ENCODE peak calls at places on chromosome 17, in six cellular contexts. One of them, this sample, is unnamed. For H3K4me1, the result is how much of the 10 kb centered on the place peaks cover.

GRCh38 chr17:44074231-44074910 is 3.8 kb downstream of the G6PC3 start:
- DNase-seq in colonic mucosa: no peak
- DNase-seq in IMR-90: peak
- DNase-seq in endodermal cell: peak
- DNase-seq in left ventricle myocardium inferior: no peak
- DNase-seq in DND-41: no peak
- DNase-seq in this sample: no peak

GRCh38 chr17:57941384-57942370 is 13.5 kb downstream of the CUEDC1 start:
- DNase-seq in colonic mucosa: no peak
- DNase-seq in IMR-90: no peak
- DNase-seq in DND-41: no peak
- DNase-seq in left ventricle myocardium inferior: no peak
- DNase-seq in endodermal cell: no peak
- DNase-seq in this sample: no peak

GRCh38 chr17:55462711-55463110 is 41.1 kb upstream of the MMD start:
- DNase-seq in IMR-90: no peak
- DNase-seq in DND-41: no peak
- DNase-seq in left ventricle myocardium inferior: no peak
- DNase-seq in colonic mucosa: no peak
- DNase-seq in endodermal cell: no peak
- DNase-seq in this sample: no peak

GRCh38 chr17:35900693-35901487 is 20.7 kb upstream of the CCL5 start:
- DNase-seq in endodermal cell: no peak
- DNase-seq in left ventricle myocardium inferior: no peak
- DNase-seq in IMR-90: no peak
- DNase-seq in colonic mucosa: no peak
- DNase-seq in DND-41: no peak
- DNase-seq in this sample: no peak

GRCh38 chr17:15782809-15783208 is 50.7 kb downstream of the TBC1D26 start:
- DNase-seq in IMR-90: no peak
- DNase-seq in endodermal cell: no peak
- DNase-seq in left ventricle myocardium inferior: peak
- DNase-seq in DND-41: no peak
- DNase-seq in colonic mucosa: peak
- DNase-seq in this sample: no peak

GRCh38 chr17:32755045-32755805 is 121.7 kb downstream of the MYO1D start:
- DNase-seq in endodermal cell: no peak
- DNase-seq in left ventricle myocardium inferior: no peak
- DNase-seq in DND-41: no peak
- DNase-seq in IMR-90: peak
- DNase-seq in colonic mucosa: no peak
- DNase-seq in this sample: peak

GRCh38 chr17:73371285-73371684 is 59.5 kb upstream of the CDC42EP4 start:
- DNase-seq in DND-41: no peak
- DNase-seq in IMR-90: peak
- DNase-seq in left ventricle myocardium inferior: no peak
- DNase-seq in colonic mucosa: no peak
- DNase-seq in endodermal cell: no peak
- DNase-seq in this sample: no peak

GRCh38 chr17:16491131-16491702 is 776 bp downstream of the LRRC75A start:
- DNase-seq in DND-41: peak
- DNase-seq in left ventricle myocardium inferior: no peak
- DNase-seq in colonic mucosa: peak
- DNase-seq in IMR-90: no peak
- DNase-seq in endodermal cell: peak
- DNase-seq in this sample: no peak

GRCh38 chr17:82380860-82381702 is 9.5 kb downstream of the UTS2R start:
- DNase-seq in endodermal cell: no peak
- DNase-seq in colonic mucosa: no peak
- DNase-seq in left ventricle myocardium inferior: no peak
- DNase-seq in IMR-90: peak
- DNase-seq in DND-41: no peak
- DNase-seq in this sample: no peak

GRCh38 chr17:60293580-60294335 is 98.2 kb downstream of the USP32 start:
- DNase-seq in endodermal cell: no peak
- DNase-seq in colonic mucosa: no peak
- DNase-seq in DND-41: no peak
- DNase-seq in left ventricle myocardium inferior: no peak
- DNase-seq in IMR-90: no peak
- DNase-seq in this sample: no peak

GRCh38 chr17:11908711-11909146 is 88.5 kb downstream of the ZNF18 start:
- DNase-seq in DND-41: no peak
- DNase-seq in IMR-90: no peak
- DNase-seq in endodermal cell: peak
- DNase-seq in colonic mucosa: no peak
- DNase-seq in left ventricle myocardium inferior: no peak
- DNase-seq in this sample: no peak

GRCh38 chr17:70375813-70376448 is 206.6 kb downstream of the KCNJ2 start:
- DNase-seq in IMR-90: no peak
- DNase-seq in left ventricle myocardium inferior: no peak
- DNase-seq in colonic mucosa: no peak
- DNase-seq in DND-41: no peak
- DNase-seq in endodermal cell: no peak
- DNase-seq in this sample: no peak

GRCh38 chr17:64998436-64999190 is 57.9 kb downstream of the GNA13 start:
- DNase-seq in DND-41: no peak
- DNase-seq in IMR-90: no peak
- DNase-seq in left ventricle myocardium inferior: no peak
- DNase-seq in colonic mucosa: no peak
- DNase-seq in endodermal cell: no peak
- DNase-seq in this sample: no peak

GRCh38 chr17:78208486-78208885 is 5.6 kb upstream of the BIRC5 start:
- DNase-seq in DND-41: no peak
- DNase-seq in left ventricle myocardium inferior: no peak
- DNase-seq in IMR-90: no peak
- DNase-seq in endodermal cell: no peak
- DNase-seq in colonic mucosa: no peak
- DNase-seq in this sample: no peak

GRCh38 chr17:28828294-28829040 is 14.1 kb downstream of the FAM222B start:
- DNase-seq in DND-41: no peak
- DNase-seq in colonic mucosa: no peak
- DNase-seq in left ventricle myocardium inferior: no peak
- DNase-seq in IMR-90: peak
- DNase-seq in endodermal cell: peak
- DNase-seq in this sample: no peak

GRCh38 chr17:59425085-59425901 is 93.8 kb downstream of the YPEL2 start:
- DNase-seq in endodermal cell: peak
- DNase-seq in left ventricle myocardium inferior: peak
- DNase-seq in colonic mucosa: no peak
- DNase-seq in IMR-90: peak
- DNase-seq in DND-41: no peak
- DNase-seq in this sample: no peak

GRCh38 chr17:74192950-74193781 is 10.3 kb upstream of the RPL38 start:
- DNase-seq in colonic mucosa: peak
- DNase-seq in left ventricle myocardium inferior: peak
- DNase-seq in IMR-90: no peak
- DNase-seq in DND-41: no peak
- DNase-seq in endodermal cell: peak
- DNase-seq in this sample: no peak

GRCh38 chr17:68383443-68384321 is 73.6 kb downstream of the WIPI1 start:
- DNase-seq in endodermal cell: peak
- DNase-seq in DND-41: peak
- DNase-seq in left ventricle myocardium inferior: no peak
- DNase-seq in colonic mucosa: no peak
- DNase-seq in IMR-90: peak
- DNase-seq in this sample: no peak

GRCh38 chr17:17752822-17753448 is 71.7 kb downstream of the RAI1 start:
- DNase-seq in left ventricle myocardium inferior: no peak
- DNase-seq in endodermal cell: peak
- DNase-seq in colonic mucosa: no peak
- DNase-seq in IMR-90: no peak
- DNase-seq in DND-41: no peak
- DNase-seq in this sample: no peak

GRCh38 chr17:54972406-54973138 is 4.0 kb downstream of the STXBP4 start:
- DNase-seq in DND-41: no peak
- DNase-seq in left ventricle myocardium inferior: no peak
- DNase-seq in endodermal cell: no peak
- DNase-seq in colonic mucosa: no peak
- DNase-seq in IMR-90: no peak
- DNase-seq in this sample: no peak

GRCh38 chr17:3867106-3867505 is 21.1 kb upstream of the NCBP3 start:
- DNase-seq in colonic mucosa: no peak
- DNase-seq in endodermal cell: no peak
- DNase-seq in IMR-90: no peak
- DNase-seq in DND-41: no peak
- DNase-seq in left ventricle myocardium inferior: no peak
- DNase-seq in this sample: no peak

GRCh38 chr17:58330997-58331814 is 2.6 kb upstream of the TSPOAP1 start:
- DNase-seq in DND-41: peak
- DNase-seq in left ventricle myocardium inferior: peak
- DNase-seq in endodermal cell: peak
- DNase-seq in colonic mucosa: peak
- DNase-seq in IMR-90: no peak
- DNase-seq in this sample: peak

GRCh38 chr17:22718689-22719088 is 1026.4 kb downstream of the KCNJ18 start:
- DNase-seq in left ventricle myocardium inferior: no peak
- DNase-seq in DND-41: no peak
- DNase-seq in endodermal cell: no peak
- DNase-seq in IMR-90: no peak
- DNase-seq in colonic mucosa: no peak
- DNase-seq in this sample: no peak

GRCh38 chr17:50277357-50277754 is 3.1 kb downstream of the TMEM92 start:
- DNase-seq in endodermal cell: peak
- DNase-seq in colonic mucosa: no peak
- DNase-seq in IMR-90: no peak
- DNase-seq in DND-41: no peak
- DNase-seq in left ventricle myocardium inferior: no peak
- DNase-seq in this sample: no peak

GRCh38 chr17:29711588-29712385 is 89.1 kb upstream of the CORO6 start:
- DNase-seq in endodermal cell: no peak
- DNase-seq in colonic mucosa: no peak
- DNase-seq in DND-41: no peak
- DNase-seq in left ventricle myocardium inferior: no peak
- DNase-seq in IMR-90: no peak
- DNase-seq in this sample: no peak

GRCh38 chr17:10051112-10051511 is 146.0 kb upstream of the RCVRN start:
- DNase-seq in DND-41: no peak
- DNase-seq in endodermal cell: no peak
- DNase-seq in left ventricle myocardium inferior: no peak
- DNase-seq in colonic mucosa: no peak
- DNase-seq in IMR-90: peak
- DNase-seq in this sample: no peak

GRCh38 chr17:57663326-57664070 is 81.6 kb downstream of the CCDC182 start:
- DNase-seq in endodermal cell: peak
- DNase-seq in left ventricle myocardium inferior: no peak
- DNase-seq in DND-41: no peak
- DNase-seq in IMR-90: no peak
- DNase-seq in colonic mucosa: no peak
- DNase-seq in this sample: no peak

GRCh38 chr17:58535431-58535830 is 21.0 kb upstream of the MTMR4 start:
- DNase-seq in IMR-90: peak
- DNase-seq in colonic mucosa: no peak
- DNase-seq in DND-41: no peak
- DNase-seq in endodermal cell: no peak
- DNase-seq in left ventricle myocardium inferior: no peak
- DNase-seq in this sample: no peak

GRCh38 chr17:49815761-49816281 is 27.3 kb downstream of the KAT7 start:
- DNase-seq in IMR-90: no peak
- DNase-seq in left ventricle myocardium inferior: no peak
- DNase-seq in DND-41: no peak
- DNase-seq in endodermal cell: peak
- DNase-seq in colonic mucosa: no peak
- DNase-seq in this sample: no peak

GRCh38 chr17:33972756-33973155 is 282.3 kb upstream of the CCL2 start:
- DNase-seq in endodermal cell: peak
- DNase-seq in IMR-90: no peak
- DNase-seq in DND-41: no peak
- DNase-seq in left ventricle myocardium inferior: no peak
- DNase-seq in colonic mucosa: no peak
- DNase-seq in this sample: no peak

GRCh38 chr17:69732272-69732671 is 317.8 kb downstream of the MAP2K6 start:
- DNase-seq in IMR-90: peak
- DNase-seq in left ventricle myocardium inferior: no peak
- DNase-seq in DND-41: no peak
- DNase-seq in endodermal cell: no peak
- DNase-seq in colonic mucosa: no peak
- DNase-seq in this sample: no peak

GRCh38 chr17:44636562-44636961 is 19.7 kb upstream of the MEIOC start:
- DNase-seq in left ventricle myocardium inferior: no peak
- DNase-seq in IMR-90: peak
- DNase-seq in DND-41: no peak
- DNase-seq in colonic mucosa: no peak
- DNase-seq in endodermal cell: no peak
- DNase-seq in this sample: peak

GRCh38 chr17:39595294-39595693 is 12.4 kb downstream of the NEUROD2 start:
- DNase-seq in endodermal cell: no peak
- DNase-seq in DND-41: no peak
- DNase-seq in left ventricle myocardium inferior: no peak
- DNase-seq in IMR-90: no peak
- DNase-seq in colonic mucosa: no peak
- DNase-seq in this sample: no peak
- H3K4me3 ChIP-seq in endodermal cell: no peak
- H3K4me3 ChIP-seq in DND-41: no peak
- H3K4me3 ChIP-seq in left ventricle myocardium inferior: no peak
- H3K4me3 ChIP-seq in IMR-90: no peak
- H3K4me3 ChIP-seq in colonic mucosa: no peak
- H3K4me3 ChIP-seq in this sample: no peak

GRCh38 chr17:1122681-1123396 is 56.9 kb downstream of the ABR start:
- DNase-seq in DND-41: peak
- DNase-seq in left ventricle myocardium inferior: peak
- DNase-seq in endodermal cell: peak
- DNase-seq in colonic mucosa: peak
- DNase-seq in IMR-90: peak
- DNase-seq in this sample: peak
- H3K27ac ChIP-seq in DND-41: no peak
- H3K27ac ChIP-seq in left ventricle myocardium inferior: peak
- H3K27ac ChIP-seq in endodermal cell: no peak
- H3K27ac ChIP-seq in colonic mucosa: peak
- H3K27ac ChIP-seq in IMR-90: no peak
- H3K27ac ChIP-seq in this sample: no peak

GRCh38 chr17:1111599-1112443 is 68.0 kb downstream of the ABR start:
- DNase-seq in endodermal cell: no peak
- DNase-seq in left ventricle myocardium inferior: peak
- DNase-seq in colonic mucosa: peak
- DNase-seq in DND-41: no peak
- DNase-seq in IMR-90: no peak
- DNase-seq in this sample: no peak
- H3K4me1 ChIP-seq in endodermal cell: under half
- H3K4me1 ChIP-seq in left ventricle myocardium inferior: half or more
- H3K4me1 ChIP-seq in colonic mucosa: under half
- H3K4me1 ChIP-seq in DND-41: under half
- H3K4me1 ChIP-seq in IMR-90: under half
- H3K4me1 ChIP-seq in this sample: under half

GRCh38 chr17:72119280-72119962 is 1.4 kb upstream of the SOX9 start:
- DNase-seq in left ventricle myocardium inferior: no peak
- DNase-seq in endodermal cell: no peak
- DNase-seq in colonic mucosa: no peak
- DNase-seq in IMR-90: no peak
- DNase-seq in DND-41: no peak
- DNase-seq in this sample: no peak
- H3K4me3 ChIP-seq in left ventricle myocardium inferior: peak
- H3K4me3 ChIP-seq in endodermal cell: peak
- H3K4me3 ChIP-seq in colonic mucosa: peak
- H3K4me3 ChIP-seq in IMR-90: no peak
- H3K4me3 ChIP-seq in DND-41: no peak
- H3K4me3 ChIP-seq in this sample: no peak

GRCh38 chr17:8563024-8563776 is 67.3 kb downstream of the MYH10 start:
- DNase-seq in IMR-90: no peak
- DNase-seq in DND-41: no peak
- DNase-seq in left ventricle myocardium inferior: no peak
- DNase-seq in colonic mucosa: no peak
- DNase-seq in endodermal cell: no peak
- DNase-seq in this sample: no peak
- H3K27ac ChIP-seq in IMR-90: peak
- H3K27ac ChIP-seq in DND-41: no peak
- H3K27ac ChIP-seq in left ventricle myocardium inferior: no peak
- H3K27ac ChIP-seq in colonic mucosa: no peak
- H3K27ac ChIP-seq in endodermal cell: no peak
- H3K27ac ChIP-seq in this sample: no peak

GRCh38 chr17:38724337-38724988 is 5.7 kb upstream of the CISD3 start:
- DNase-seq in endodermal cell: no peak
- DNase-seq in IMR-90: no peak
- DNase-seq in left ventricle myocardium inferior: peak
- DNase-seq in colonic mucosa: peak
- DNase-seq in DND-41: no peak
- DNase-seq in this sample: no peak
- H3K4me1 ChIP-seq in endodermal cell: under half
- H3K4me1 ChIP-seq in IMR-90: under half
- H3K4me1 ChIP-seq in left ventricle myocardium inferior: under half
- H3K4me1 ChIP-seq in colonic mucosa: under half
- H3K4me1 ChIP-seq in DND-41: half or more
- H3K4me1 ChIP-seq in this sample: under half

This sample was measured in CD4-positive, CD25-positive, alpha-beta regulatory T cell.